ENCODE peak calls at places on chromosome 21, in seven cellular contexts. One of them, this sample, is unnamed.

GRCh38 chr21:15592271-15592860 is 137.4 kb upstream of the USP25 start:
- DNase-seq in GM23338: peak; percentile 35
- DNase-seq in heart left ventricle: no peak
- DNase-seq in heart right ventricle: no peak
- DNase-seq in gastrocnemius medialis: no peak
- DNase-seq in transverse colon: no peak
- DNase-seq in PC-3: peak; percentile 89
- DNase-seq in this sample: no peak

GRCh38 chr21:25465263-25465662 is 142.0 kb downstream of the MRPL39 start:
- DNase-seq in GM23338: no peak
- DNase-seq in heart left ventricle: no peak
- DNase-seq in heart right ventricle: no peak
- DNase-seq in gastrocnemius medialis: no peak
- DNase-seq in transverse colon: no peak
- DNase-seq in PC-3: no peak
- DNase-seq in this sample: no peak

GRCh38 chr21:46114963-46115362 is 17.1 kb downstream of the COL6A2 start:
- DNase-seq in GM23338: no peak
- DNase-seq in heart left ventricle: no peak
- DNase-seq in heart right ventricle: peak; percentile 3
- DNase-seq in gastrocnemius medialis: no peak
- DNase-seq in transverse colon: no peak
- DNase-seq in PC-3: no peak
- DNase-seq in this sample: no peak

GRCh38 chr21:16037386-16037785 is 307.6 kb downstream of the USP25 start:
- DNase-seq in GM23338: no peak
- DNase-seq in heart left ventricle: no peak
- DNase-seq in heart right ventricle: no peak
- DNase-seq in gastrocnemius medialis: no peak
- DNase-seq in transverse colon: no peak
- DNase-seq in PC-3: peak; percentile 7
- DNase-seq in this sample: no peak

GRCh38 chr21:37631319-37632117 is 264.9 kb downstream of the DYRK1A start:
- DNase-seq in GM23338: peak; percentile 86
- DNase-seq in heart left ventricle: no peak
- DNase-seq in heart right ventricle: peak; percentile 41
- DNase-seq in gastrocnemius medialis: no peak
- DNase-seq in transverse colon: no peak
- DNase-seq in PC-3: peak; percentile 5
- DNase-seq in this sample: peak; percentile 47

GRCh38 chr21:37658994-37659458 is 257.2 kb downstream of the KCNJ6 start:
- DNase-seq in GM23338: no peak
- DNase-seq in heart left ventricle: no peak
- DNase-seq in heart right ventricle: no peak
- DNase-seq in gastrocnemius medialis: peak; percentile 6
- DNase-seq in transverse colon: no peak
- DNase-seq in PC-3: peak; percentile 87
- DNase-seq in this sample: no peak

GRCh38 chr21:28207776-28208175 is 784.9 kb downstream of the LTN1 start:
- DNase-seq in GM23338: no peak
- DNase-seq in heart left ventricle: no peak
- DNase-seq in heart right ventricle: no peak
- DNase-seq in gastrocnemius medialis: no peak
- DNase-seq in transverse colon: no peak
- DNase-seq in PC-3: peak; percentile 77
- DNase-seq in this sample: no peak

GRCh38 chr21:27171704-27172103 is 204.8 kb upstream of the ADAMTS5 start:
- DNase-seq in GM23338: no peak
- DNase-seq in heart left ventricle: no peak
- DNase-seq in heart right ventricle: no peak
- DNase-seq in gastrocnemius medialis: no peak
- DNase-seq in transverse colon: no peak
- DNase-seq in PC-3: no peak
- DNase-seq in this sample: no peak

GRCh38 chr21:29196021-29196663 is 65.7 kb downstream of the MAP3K7CL start:
- DNase-seq in GM23338: peak; percentile 33
- DNase-seq in heart left ventricle: no peak
- DNase-seq in heart right ventricle: peak; percentile 56
- DNase-seq in gastrocnemius medialis: no peak
- DNase-seq in transverse colon: peak; percentile 51
- DNase-seq in PC-3: peak; percentile 95
- DNase-seq in this sample: no peak

GRCh38 chr21:14603202-14603601 is 57.1 kb upstream of the SAMSN1 start:
- DNase-seq in GM23338: no peak
- DNase-seq in heart left ventricle: no peak
- DNase-seq in heart right ventricle: no peak
- DNase-seq in gastrocnemius medialis: no peak
- DNase-seq in transverse colon: no peak
- DNase-seq in PC-3: peak; percentile 67
- DNase-seq in this sample: no peak

GRCh38 chr21:37257967-37258877 is 8.9 kb downstream of the VPS26C start:
- DNase-seq in GM23338: peak; percentile 93
- DNase-seq in heart left ventricle: peak; percentile 73
- DNase-seq in heart right ventricle: peak; percentile 55
- DNase-seq in gastrocnemius medialis: peak; percentile 7
- DNase-seq in transverse colon: peak; percentile 58
- DNase-seq in PC-3: peak; percentile 60
- DNase-seq in this sample: peak; percentile 92

GRCh38 chr21:46092026-46092764 is 5.7 kb upstream of the COL6A2 start:
- DNase-seq in GM23338: no peak
- DNase-seq in heart left ventricle: peak; percentile 72
- DNase-seq in heart right ventricle: peak; percentile 66
- DNase-seq in gastrocnemius medialis: peak; percentile 51
- DNase-seq in transverse colon: peak; percentile 64
- DNase-seq in PC-3: no peak
- DNase-seq in this sample: peak; percentile 94

GRCh38 chr21:46119565-46120271 is 21.8 kb downstream of the COL6A2 start:
- DNase-seq in GM23338: no peak
- DNase-seq in heart left ventricle: peak; percentile 66
- DNase-seq in heart right ventricle: peak; percentile 3
- DNase-seq in gastrocnemius medialis: no peak
- DNase-seq in transverse colon: peak; percentile 4
- DNase-seq in PC-3: no peak
- DNase-seq in this sample: no peak

GRCh38 chr21:37582613-37583012 is 216.0 kb downstream of the DYRK1A start:
- DNase-seq in GM23338: peak; percentile 40
- DNase-seq in heart left ventricle: no peak
- DNase-seq in heart right ventricle: peak; percentile 39
- DNase-seq in gastrocnemius medialis: peak; percentile 22
- DNase-seq in transverse colon: no peak
- DNase-seq in PC-3: peak; percentile 68
- DNase-seq in this sample: no peak

GRCh38 chr21:28336299-28336698 is 656.4 kb downstream of the LTN1 start:
- DNase-seq in GM23338: peak; percentile 70
- DNase-seq in heart left ventricle: no peak
- DNase-seq in heart right ventricle: peak; percentile 8
- DNase-seq in gastrocnemius medialis: no peak
- DNase-seq in transverse colon: no peak
- DNase-seq in PC-3: peak; percentile 76
- DNase-seq in this sample: no peak

GRCh38 chr21:37871121-37871862 is 45.0 kb downstream of the KCNJ6 start:
- DNase-seq in GM23338: no peak
- DNase-seq in heart left ventricle: no peak
- DNase-seq in heart right ventricle: no peak
- DNase-seq in gastrocnemius medialis: no peak
- DNase-seq in transverse colon: no peak
- DNase-seq in PC-3: peak; percentile 10
- DNase-seq in this sample: no peak

GRCh38 chr21:46637952-46638746 is 2.7 kb downstream of the PRMT2 start:
- DNase-seq in GM23338: no peak
- DNase-seq in heart left ventricle: no peak
- DNase-seq in heart right ventricle: no peak
- DNase-seq in gastrocnemius medialis: no peak
- DNase-seq in transverse colon: no peak
- DNase-seq in PC-3: peak; percentile 12
- DNase-seq in this sample: no peak

GRCh38 chr21:33396436-33396835 is 6.8 kb upstream of the IFNGR2 start:
- DNase-seq in GM23338: no peak
- DNase-seq in heart left ventricle: no peak
- DNase-seq in heart right ventricle: no peak
- DNase-seq in gastrocnemius medialis: no peak
- DNase-seq in transverse colon: no peak
- DNase-seq in PC-3: no peak
- DNase-seq in this sample: no peak

GRCh38 chr21:15495965-15496364 is 233.8 kb upstream of the USP25 start:
- DNase-seq in GM23338: no peak
- DNase-seq in heart left ventricle: no peak
- DNase-seq in heart right ventricle: no peak
- DNase-seq in gastrocnemius medialis: no peak
- DNase-seq in transverse colon: no peak
- DNase-seq in PC-3: peak; percentile 72
- DNase-seq in this sample: no peak

GRCh38 chr21:15437873-15438272 is 291.9 kb upstream of the USP25 start:
- DNase-seq in GM23338: peak; percentile 11
- DNase-seq in heart left ventricle: no peak
- DNase-seq in heart right ventricle: no peak
- DNase-seq in gastrocnemius medialis: no peak
- DNase-seq in transverse colon: no peak
- DNase-seq in PC-3: peak; percentile 8
- DNase-seq in this sample: no peak

GRCh38 chr21:33540711-33541104 is 1.2 kb downstream of the GART start:
- DNase-seq in GM23338: peak; percentile 32
- DNase-seq in heart left ventricle: no peak
- DNase-seq in heart right ventricle: no peak
- DNase-seq in gastrocnemius medialis: no peak
- DNase-seq in transverse colon: no peak
- DNase-seq in PC-3: no peak
- DNase-seq in this sample: no peak

GRCh38 chr21:7957713-7958064 is 2563.7 kb upstream of the TPTE start:
- DNase-seq in GM23338: no peak
- DNase-seq in heart left ventricle: no peak
- DNase-seq in heart right ventricle: no peak
- DNase-seq in gastrocnemius medialis: no peak
- DNase-seq in transverse colon: no peak
- DNase-seq in PC-3: no peak
- DNase-seq in this sample: no peak

GRCh38 chr21:33246963-33247362 is 17.2 kb downstream of the IFNAR2 start:
- DNase-seq in GM23338: no peak
- DNase-seq in heart left ventricle: no peak
- DNase-seq in heart right ventricle: no peak
- DNase-seq in gastrocnemius medialis: no peak
- DNase-seq in transverse colon: no peak
- DNase-seq in PC-3: no peak
- DNase-seq in this sample: no peak

GRCh38 chr21:16794944-16795343 is 717.9 kb upstream of the CXADR start:
- DNase-seq in GM23338: no peak
- DNase-seq in heart left ventricle: no peak
- DNase-seq in heart right ventricle: no peak
- DNase-seq in gastrocnemius medialis: no peak
- DNase-seq in transverse colon: no peak
- DNase-seq in PC-3: peak; percentile 57
- DNase-seq in this sample: no peak

GRCh38 chr21:36171741-36172331 is 15.2 kb downstream of the DOP1B start:
- DNase-seq in GM23338: no peak
- DNase-seq in heart left ventricle: no peak
- DNase-seq in heart right ventricle: peak; percentile 26
- DNase-seq in gastrocnemius medialis: no peak
- DNase-seq in transverse colon: no peak
- DNase-seq in PC-3: no peak
- DNase-seq in this sample: no peak
- H3K27ac ChIP-seq in GM23338: no peak overlapping the region
- H3K27ac ChIP-seq in heart left ventricle: no peak overlapping the region
- H3K27ac ChIP-seq in heart right ventricle: no peak overlapping the region
- H3K27ac ChIP-seq in gastrocnemius medialis: no peak overlapping the region
- H3K27ac ChIP-seq in transverse colon: no peak overlapping the region
- H3K27ac ChIP-seq in PC-3: no peak overlapping the region
- H3K27ac ChIP-seq in this sample: no peak overlapping the region

DNA sequence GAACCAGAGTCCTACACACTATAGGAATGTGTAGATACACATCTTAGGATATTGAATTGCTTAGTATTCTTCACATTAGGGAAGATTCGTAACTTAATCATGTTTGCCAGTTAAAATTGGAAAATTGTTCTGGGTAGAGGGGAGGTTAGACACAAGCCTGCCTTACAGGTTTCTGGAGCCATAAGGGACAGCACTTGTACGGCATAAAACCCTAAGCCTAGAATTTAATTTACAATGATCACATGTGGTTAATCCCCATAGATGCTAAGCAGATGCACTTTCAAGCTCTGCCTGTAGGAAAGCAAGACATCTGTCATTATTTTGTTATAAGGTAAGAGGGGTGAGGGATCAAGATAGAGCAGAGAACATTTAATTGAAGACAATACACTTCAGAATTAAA is 820.7 kb downstream of the NCAM2 start:
- DNase-seq in GM23338: no peak
- DNase-seq in heart left ventricle: no peak
- DNase-seq in heart right ventricle: no peak
- DNase-seq in gastrocnemius medialis: no peak
- DNase-seq in transverse colon: no peak
- DNase-seq in PC-3: no peak
- DNase-seq in this sample: no peak
- TF ChIP-seq CTCF in GM23338: no peak
- TF ChIP-seq CTCF in heart left ventricle: no peak
- TF ChIP-seq CTCF in heart right ventricle: no peak
- TF ChIP-seq CTCF in gastrocnemius medialis: no peak
- TF ChIP-seq CTCF in transverse colon: no peak
- TF ChIP-seq CTCF in PC-3: no peak
- TF ChIP-seq CTCF in this sample: no peak

GRCh38 chr21:44929799-44930542 is 9.3 kb upstream of the ITGB2 start:
- DNase-seq in GM23338: no peak
- DNase-seq in heart left ventricle: peak; percentile 20
- DNase-seq in heart right ventricle: no peak
- DNase-seq in gastrocnemius medialis: no peak
- DNase-seq in transverse colon: no peak
- DNase-seq in PC-3: no peak
- DNase-seq in this sample: no peak
- H3K27ac ChIP-seq in GM23338: no peak overlapping the region
- H3K27ac ChIP-seq in heart left ventricle: no peak overlapping the region
- H3K27ac ChIP-seq in heart right ventricle: no peak overlapping the region
- H3K27ac ChIP-seq in gastrocnemius medialis: no peak overlapping the region
- H3K27ac ChIP-seq in transverse colon: no peak overlapping the region
- H3K27ac ChIP-seq in PC-3: peak overlapping the region; percentile 1
- H3K27ac ChIP-seq in this sample: no peak overlapping the region

DNA sequence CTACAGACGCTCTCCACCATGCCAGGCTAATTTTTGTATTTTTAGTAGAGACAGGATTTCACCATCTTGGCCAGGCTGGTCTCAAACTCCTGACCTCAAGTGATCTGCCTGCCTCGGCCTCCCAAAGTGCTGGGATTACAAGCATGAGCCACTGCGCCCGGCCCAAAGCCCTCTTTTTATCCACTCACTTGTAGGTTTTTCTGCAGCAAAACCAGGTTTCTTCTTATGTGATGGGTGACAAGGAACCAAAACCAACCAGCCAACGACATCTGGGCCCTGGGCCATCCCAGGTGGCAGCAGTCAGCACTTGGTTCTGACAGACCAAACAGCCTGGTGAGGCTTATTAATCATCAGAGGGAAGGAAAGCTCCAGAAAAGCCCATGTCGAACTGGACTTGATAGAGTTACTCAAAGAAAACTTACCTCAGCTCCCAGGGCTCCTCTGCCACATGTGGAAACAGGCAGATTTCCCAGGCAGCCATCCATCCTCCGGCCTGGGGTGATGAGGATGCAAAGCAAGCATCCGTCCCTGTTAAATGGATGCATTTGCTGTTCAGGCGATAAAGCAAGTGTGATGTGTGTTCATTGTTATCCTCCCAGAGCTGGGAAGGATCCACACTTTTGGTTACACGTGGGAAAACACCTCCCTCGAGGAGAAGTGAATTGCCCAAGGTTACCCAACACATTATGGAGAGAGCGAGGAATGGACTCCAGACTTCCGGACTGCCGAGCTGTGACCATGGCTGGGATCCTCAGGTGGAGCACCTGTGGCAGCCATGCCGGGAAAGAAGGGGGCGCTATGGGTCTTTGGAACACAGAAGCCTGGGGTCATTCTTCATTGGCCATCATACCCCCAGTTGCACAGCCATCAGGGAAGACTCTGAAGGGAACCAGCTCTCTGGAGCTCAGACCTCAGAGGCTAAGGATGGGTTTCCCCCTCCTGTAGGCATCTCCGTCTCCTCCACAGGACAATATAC is 118.8 kb downstream of the HUNK start:
- DNase-seq in GM23338: peak; percentile 78
- DNase-seq in heart left ventricle: no peak
- DNase-seq in heart right ventricle: no peak
- DNase-seq in gastrocnemius medialis: no peak
- DNase-seq in transverse colon: no peak
- DNase-seq in PC-3: no peak
- DNase-seq in this sample: no peak
- TF ChIP-seq CTCF in GM23338: peak; percentile 57
- TF ChIP-seq CTCF in heart left ventricle: peak; percentile 12
- TF ChIP-seq CTCF in heart right ventricle: no peak
- TF ChIP-seq CTCF in gastrocnemius medialis: no peak
- TF ChIP-seq CTCF in transverse colon: no peak
- TF ChIP-seq CTCF in PC-3: no peak
- TF ChIP-seq CTCF in this sample: no peak

This sample was measured in esophagus muscularis mucosa.